ENCODE peak calls at places on chromosome 15, in four cellular contexts. O is K562, P is HCT116, B is HepG2. L is an unnamed sample.

GRCh38 chr15:40999190-40999589 is 45.9 kb downstream of the CHAC1 start:
- DNase-seq in O (no peak), P (no peak), B (no peak), L (no peak)

GRCh38 chr15:91866971-91867372 is 13.5 kb downstream of the SLCO3A1 start:
- DNase-seq in O (no peak), P (no peak), B (no peak), L (no peak)

GRCh38 chr15:75151214-75152128 is 50.2 kb upstream of the C15orf39 start:
- DNase-seq in O (no peak), P (no peak), B (no peak), L (no peak)

GRCh38 chr15:62873203-62873602 is 169.3 kb upstream of the TPM1 start:
- DNase-seq in O (no peak), P (no peak), B (no peak), L (no peak)

GRCh38 chr15:89740137-89740536 is 10.9 kb downstream of the MESP1 start:
- DNase-seq in O (peak), P (peak), B (peak), L (peak)

GRCh38 chr15:91887921-91888373 is 34.4 kb downstream of the SLCO3A1 start:
- DNase-seq in O (no peak), P (no peak), B (no peak), L (no peak)

GRCh38 chr15:51649659-51650521 is 27.3 kb upstream of the DMXL2 start:
- DNase-seq in O (peak), P (peak), B (peak), L (peak)

GRCh38 chr15:78620021-78620838 is 566 bp downstream of the CHRNA3 start:
- DNase-seq in O (no peak), P (no peak), B (no peak), L (peak)

GRCh38 chr15:65829150-65829764 is 37.2 kb upstream of the DENND4A start:
- DNase-seq in O (peak), P (peak), B (peak), L (peak)

GRCh38 chr15:101368086-101368780 is 73.2 kb upstream of the SNRPA1 start:
- DNase-seq in O (no peak), P (no peak), B (no peak), L (no peak)

GRCh38 chr15:26736502-26737248 is 36.2 kb downstream of the GABRB3 start:
- DNase-seq in O (no peak), P (no peak), B (no peak), L (no peak)

GRCh38 chr15:56918907-56919707 is 663 bp downstream of the TCF12 start:
- DNase-seq in O (peak), P (no peak), B (peak), L (peak)

GRCh38 chr15:101390462-101390861 is 95.4 kb upstream of the SNRPA1 start:
- DNase-seq in O (no peak), P (no peak), B (no peak), L (no peak)

GRCh38 chr15:88031461-88031860 is 225.1 kb downstream of the NTRK3 start:
- DNase-seq in O (no peak), P (no peak), B (no peak), L (no peak)

GRCh38 chr15:55526559-55527036 is 18.6 kb upstream of the DNAAF4 start:
- DNase-seq in O (peak), P (peak), B (peak), L (peak)

GRCh38 chr15:41798607-41799487 is 24.6 kb downstream of the MAPKBP1 start:
- DNase-seq in O (no peak), P (no peak), B (peak), L (no peak)

GRCh38 chr15:34799149-34799824 is 3.9 kb upstream of the ACTC1 start:
- DNase-seq in O (peak), P (no peak), B (no peak), L (peak)

GRCh38 chr15:29143909-29144308 is 125.7 kb downstream of the NSMCE3 start:
- DNase-seq in O (no peak), P (no peak), B (no peak), L (no peak)

GRCh38 chr15:31974855-31975421 is 55.4 kb upstream of the CHRNA7 start:
- DNase-seq in O (peak), P (no peak), B (peak), L (peak)
- TF ChIP-seq ZBTB33 in O (no peak), P (no peak), B (no peak), L (no peak)

GRCh38 chr15:81315452-81316203 is 8.3 kb downstream of the STARD5 start:
- DNase-seq in O (no peak), P (no peak), B (no peak), L (no peak)
- H2AFZ ChIP-seq in O (no peak), P (no peak), B (no peak), L (no peak)

GRCh38 chr15:96125681-96126080 is 204.8 kb upstream of the NR2F2 start:
- DNase-seq in O (peak), P (no peak), B (no peak), L (no peak)
- TF ChIP-seq ZBTB33 in O (no peak), P (no peak), B (no peak), L (no peak)

GRCh38 chr15:76961277-76962010 is 29.9 kb downstream of the RCN2 start:
- DNase-seq in O (no peak), P (no peak), B (no peak), L (no peak)
- H2AFZ ChIP-seq in O (no peak), P (no peak), B (no peak), L (no peak)

DNA sequence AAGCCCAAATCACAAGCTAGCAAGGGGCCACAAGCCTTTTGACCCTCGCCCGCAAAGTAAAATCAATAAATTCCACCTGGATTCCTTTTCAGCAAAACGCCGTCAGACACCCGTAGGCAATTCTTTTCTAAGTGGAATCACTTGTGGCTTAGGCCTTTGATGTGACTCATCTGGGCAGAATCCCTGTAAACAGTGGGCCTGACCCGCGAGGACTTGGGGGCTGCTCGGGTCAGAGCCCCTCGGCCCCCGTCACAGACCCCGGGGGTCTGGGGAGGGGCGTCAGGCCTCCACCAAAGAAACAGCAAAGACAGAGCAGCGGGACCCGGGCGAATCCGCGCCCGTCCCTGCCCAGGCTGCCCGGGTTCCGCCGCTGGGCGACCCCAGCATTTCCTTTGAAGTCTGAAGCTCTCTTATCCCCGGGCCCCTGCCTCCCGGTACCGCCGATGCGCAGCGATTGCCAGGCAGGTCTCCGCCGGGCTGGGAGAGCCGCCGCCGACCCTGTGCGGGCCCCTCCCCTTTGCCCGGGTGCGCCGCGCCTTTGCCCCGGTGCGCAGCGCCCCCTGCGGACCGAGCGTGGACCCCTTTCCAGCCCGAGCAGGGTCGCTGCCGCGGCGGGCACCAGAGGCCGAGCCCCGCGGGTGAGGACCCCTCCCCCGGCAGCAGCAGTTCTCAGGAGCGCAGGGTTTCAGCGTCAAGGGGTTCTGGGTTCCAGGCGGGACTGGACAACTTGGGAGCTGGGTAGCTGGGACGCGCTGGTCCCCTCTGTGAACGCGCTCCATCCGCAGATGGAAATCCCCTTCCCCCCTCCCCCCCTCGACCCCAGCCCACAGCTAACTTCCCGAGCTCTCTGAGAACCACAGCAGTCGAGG is 178.3 kb downstream of the UACA start:
- DNase-seq in O (no peak), P (peak), B (peak), L (peak)
- TF ChIP-seq ZBTB33 in O (no peak), P (no peak), B (no peak), L (no peak)

DNA sequence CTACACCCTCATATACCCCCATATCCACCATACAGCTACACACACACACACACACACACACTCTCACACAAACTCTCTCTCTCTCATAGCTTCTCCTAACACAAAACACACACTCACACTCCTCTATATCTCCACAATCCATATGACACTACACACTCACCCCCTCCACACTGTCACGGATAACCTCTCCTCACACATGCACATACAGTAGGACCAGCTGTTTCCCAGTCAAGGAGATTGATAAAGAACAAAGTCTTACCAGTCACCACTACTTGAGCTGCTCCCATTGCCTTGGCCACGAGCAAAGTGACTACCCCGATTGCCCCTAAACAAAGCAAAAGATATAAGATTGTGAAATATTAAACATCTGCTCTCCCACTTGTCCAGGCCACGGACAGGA is 95.7 kb downstream of the TRIM69 start:
- DNase-seq in O (peak), P (no peak), B (no peak), L (no peak)
- H2AFZ ChIP-seq in O (peak), P (no peak), B (no peak), L (no peak)

DNA sequence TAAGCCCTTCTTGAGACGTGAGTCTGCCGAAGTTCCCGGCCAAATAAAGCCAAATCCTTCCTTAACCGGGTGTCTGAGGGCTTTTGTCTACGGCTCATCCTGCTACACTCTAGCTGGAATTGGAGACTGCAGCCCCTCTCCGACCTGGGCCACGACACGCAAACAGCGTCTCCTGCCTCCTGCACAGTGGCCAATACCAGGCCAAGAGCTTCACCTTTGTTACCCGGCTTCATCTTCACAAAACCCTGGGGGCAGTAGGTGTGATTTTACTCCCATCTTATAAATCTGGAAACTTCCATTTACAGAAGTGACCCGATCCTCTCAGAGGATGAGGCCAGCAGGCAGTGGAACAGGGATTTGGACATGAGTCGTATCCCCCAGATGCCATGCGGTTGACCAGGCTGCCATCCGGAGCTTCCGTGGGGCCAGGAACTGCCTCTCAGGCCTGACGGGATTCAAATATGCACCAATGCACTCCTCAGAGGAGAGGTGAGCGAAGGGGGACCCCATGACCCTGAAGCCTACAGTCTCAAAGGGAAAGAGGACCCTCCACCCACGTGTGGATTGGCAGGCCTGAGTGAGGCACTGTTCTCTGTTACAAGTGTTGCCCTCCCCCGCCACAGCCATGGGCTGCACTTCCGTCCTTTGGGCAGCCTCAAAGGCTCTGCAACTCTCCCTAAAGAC is 53.2 kb upstream of the KLF13 start:
- DNase-seq in O (no peak), P (no peak), B (no peak), L (peak)
- TF ChIP-seq ZBTB33 in O (no peak), P (no peak), B (no peak), L (no peak)

GRCh38 chr15:67827561-67828378 is 2.5 kb downstream of the SKOR1 start:
- DNase-seq in O (no peak), P (no peak), B (no peak), L (no peak)

GRCh38 chr15:67826717-67827560 is 1.6 kb downstream of the SKOR1 start:
- DNase-seq in O (no peak), P (no peak), B (no peak), L (peak)

GRCh38 chr15:67828969-67829646 is 3.8 kb downstream of the SKOR1 start:
- DNase-seq in O (no peak), P (no peak), B (no peak), L (no peak)

GRCh38 chr15:67829647-67830504 is 4.6 kb downstream of the SKOR1 start:
- DNase-seq in O (no peak), P (no peak), B (no peak), L (no peak)

DNA sequence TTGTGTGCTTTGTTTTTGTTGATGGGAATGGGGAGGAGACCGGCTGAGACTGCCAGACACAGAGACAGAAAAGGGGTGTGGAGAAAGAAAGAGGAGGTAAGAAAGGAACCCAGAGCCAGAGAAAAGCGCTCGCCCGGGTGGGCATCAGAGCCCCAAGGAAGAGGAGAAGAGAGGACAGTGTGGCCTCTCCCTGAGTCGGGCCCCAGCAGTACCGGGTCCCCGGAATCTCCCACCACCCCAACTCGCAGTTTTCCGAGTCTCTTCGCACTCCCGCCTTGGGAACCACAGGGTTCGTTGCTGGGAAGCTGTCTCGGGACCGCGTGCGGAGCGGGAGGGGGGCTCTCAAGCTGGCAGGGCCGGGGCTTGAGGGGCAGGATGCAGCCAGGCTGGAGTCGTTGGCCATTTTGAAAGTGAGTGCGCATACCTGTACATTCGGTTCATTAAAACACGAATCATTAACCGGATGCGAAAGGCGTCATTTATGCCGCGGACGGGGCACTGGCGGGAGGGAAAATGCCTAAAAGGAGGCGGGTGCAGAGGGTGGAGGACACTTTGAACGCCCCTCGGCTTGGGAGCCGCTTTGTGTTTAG is 3.2 kb downstream of the SKOR1 start:
- DNase-seq in O (no peak), P (no peak), B (no peak), L (no peak)
- H2AFZ ChIP-seq in O (no peak), P (no peak), B (no peak), L (no peak)